ENCODE peak calls at places on chromosome 13, in seven cellular contexts. One of them, this sample, is unnamed.
A peak's percentile ranks its signal among the peaks of the same experiment; 100 is the strongest.

GRCh38 chr13:98142427-98143156 is at the start of gene FARP1:
- DNase-seq in astrocyte of the spinal cord: peak; percentile 66
- DNase-seq in GM23338: peak; percentile 89
- DNase-seq in fibroblast of mammary gland: peak; percentile 45
- DNase-seq in NCI-H69: peak; percentile 97
- DNase-seq in C1 segment of cervical spinal cord: peak; percentile 39
- DNase-seq in effector memory CD4-positive, alpha-beta T cell: no peak
- DNase-seq in this sample: no peak

GRCh38 chr13:113654175-113654560 is 3.8 kb downstream of the ATP4B start:
- DNase-seq in GM23338: no peak
- DNase-seq in C1 segment of cervical spinal cord: no peak
- DNase-seq in fibroblast of mammary gland: no peak
- DNase-seq in effector memory CD4-positive, alpha-beta T cell: no peak
- DNase-seq in astrocyte of the spinal cord: no peak
- DNase-seq in NCI-H69: peak; percentile 46
- DNase-seq in this sample: no peak

GRCh38 chr13:71672527-71672926 is 194.5 kb downstream of the DACH1 start:
- DNase-seq in C1 segment of cervical spinal cord: no peak
- DNase-seq in effector memory CD4-positive, alpha-beta T cell: no peak
- DNase-seq in GM23338: peak; percentile 46
- DNase-seq in fibroblast of mammary gland: no peak
- DNase-seq in NCI-H69: peak; percentile 44
- DNase-seq in astrocyte of the spinal cord: no peak
- DNase-seq in this sample: no peak

GRCh38 chr13:38850868-38851626 is 139.6 kb downstream of the STOML3 start:
- DNase-seq in GM23338: no peak
- DNase-seq in NCI-H69: peak; percentile 14
- DNase-seq in C1 segment of cervical spinal cord: no peak
- DNase-seq in astrocyte of the spinal cord: no peak
- DNase-seq in effector memory CD4-positive, alpha-beta T cell: no peak
- DNase-seq in fibroblast of mammary gland: no peak
- DNase-seq in this sample: no peak

GRCh38 chr13:90808838-90809237 is 538.6 kb upstream of the MIR17HG start:
- DNase-seq in GM23338: no peak
- DNase-seq in NCI-H69: no peak
- DNase-seq in fibroblast of mammary gland: no peak
- DNase-seq in C1 segment of cervical spinal cord: no peak
- DNase-seq in astrocyte of the spinal cord: no peak
- DNase-seq in effector memory CD4-positive, alpha-beta T cell: no peak
- DNase-seq in this sample: no peak

GRCh38 chr13:97231118-97231831 is 9.1 kb downstream of the MBNL2 start:
- DNase-seq in effector memory CD4-positive, alpha-beta T cell: no peak
- DNase-seq in fibroblast of mammary gland: no peak
- DNase-seq in C1 segment of cervical spinal cord: no peak
- DNase-seq in astrocyte of the spinal cord: no peak
- DNase-seq in NCI-H69: no peak
- DNase-seq in GM23338: no peak
- DNase-seq in this sample: no peak

GRCh38 chr13:39910041-39910440 is 254.6 kb downstream of the COG6 start:
- DNase-seq in C1 segment of cervical spinal cord: no peak
- DNase-seq in GM23338: no peak
- DNase-seq in astrocyte of the spinal cord: no peak
- DNase-seq in effector memory CD4-positive, alpha-beta T cell: no peak
- DNase-seq in fibroblast of mammary gland: no peak
- DNase-seq in NCI-H69: no peak
- DNase-seq in this sample: no peak

GRCh38 chr13:75445717-75446529 is 36.0 kb downstream of the TBC1D4 start:
- DNase-seq in GM23338: no peak
- DNase-seq in fibroblast of mammary gland: peak; percentile 36
- DNase-seq in effector memory CD4-positive, alpha-beta T cell: no peak
- DNase-seq in C1 segment of cervical spinal cord: no peak
- DNase-seq in NCI-H69: no peak
- DNase-seq in astrocyte of the spinal cord: no peak
- DNase-seq in this sample: no peak

GRCh38 chr13:96551540-96551939 is 442.7 kb downstream of the OXGR1 start:
- DNase-seq in C1 segment of cervical spinal cord: no peak
- DNase-seq in effector memory CD4-positive, alpha-beta T cell: no peak
- DNase-seq in fibroblast of mammary gland: no peak
- DNase-seq in GM23338: peak; percentile 17
- DNase-seq in astrocyte of the spinal cord: no peak
- DNase-seq in NCI-H69: peak; percentile 26
- DNase-seq in this sample: no peak

GRCh38 chr13:77390391-77390790 is 63.5 kb upstream of the MYCBP2 start:
- DNase-seq in C1 segment of cervical spinal cord: no peak
- DNase-seq in NCI-H69: peak; percentile 5
- DNase-seq in effector memory CD4-positive, alpha-beta T cell: no peak
- DNase-seq in GM23338: no peak
- DNase-seq in astrocyte of the spinal cord: no peak
- DNase-seq in fibroblast of mammary gland: peak; percentile 38
- DNase-seq in this sample: no peak

GRCh38 chr13:89514534-89515312 is 1832.8 kb upstream of the MIR17HG start:
- DNase-seq in GM23338: peak; percentile 76
- DNase-seq in astrocyte of the spinal cord: peak; percentile 73
- DNase-seq in NCI-H69: peak; percentile 83
- DNase-seq in effector memory CD4-positive, alpha-beta T cell: no peak
- DNase-seq in fibroblast of mammary gland: peak; percentile 66
- DNase-seq in C1 segment of cervical spinal cord: no peak
- DNase-seq in this sample: peak; percentile 59

GRCh38 chr13:40969169-40969901 is 49.8 kb downstream of the ELF1 start:
- DNase-seq in C1 segment of cervical spinal cord: no peak
- DNase-seq in NCI-H69: no peak
- DNase-seq in effector memory CD4-positive, alpha-beta T cell: no peak
- DNase-seq in astrocyte of the spinal cord: no peak
- DNase-seq in fibroblast of mammary gland: no peak
- DNase-seq in GM23338: no peak
- DNase-seq in this sample: no peak

GRCh38 chr13:65499251-65499650 is 1730.9 kb downstream of the PCDH9 start:
- DNase-seq in fibroblast of mammary gland: peak; percentile 25
- DNase-seq in effector memory CD4-positive, alpha-beta T cell: no peak
- DNase-seq in GM23338: no peak
- DNase-seq in astrocyte of the spinal cord: no peak
- DNase-seq in NCI-H69: no peak
- DNase-seq in C1 segment of cervical spinal cord: no peak
- DNase-seq in this sample: no peak

GRCh38 chr13:80400834-80401450 is 60.0 kb upstream of the SPRY2 start:
- DNase-seq in NCI-H69: no peak
- DNase-seq in fibroblast of mammary gland: no peak
- DNase-seq in GM23338: no peak
- DNase-seq in astrocyte of the spinal cord: no peak
- DNase-seq in effector memory CD4-positive, alpha-beta T cell: no peak
- DNase-seq in C1 segment of cervical spinal cord: no peak
- DNase-seq in this sample: no peak

GRCh38 chr13:71499235-71499634 is 367.8 kb downstream of the DACH1 start:
- DNase-seq in effector memory CD4-positive, alpha-beta T cell: no peak
- DNase-seq in astrocyte of the spinal cord: no peak
- DNase-seq in GM23338: no peak
- DNase-seq in C1 segment of cervical spinal cord: no peak
- DNase-seq in NCI-H69: no peak
- DNase-seq in fibroblast of mammary gland: no peak
- DNase-seq in this sample: no peak

GRCh38 chr13:30172593-30173300 is 134.6 kb downstream of the KATNAL1 start:
- DNase-seq in effector memory CD4-positive, alpha-beta T cell: no peak
- DNase-seq in NCI-H69: no peak
- DNase-seq in astrocyte of the spinal cord: no peak
- DNase-seq in fibroblast of mammary gland: peak; percentile 52
- DNase-seq in C1 segment of cervical spinal cord: no peak
- DNase-seq in GM23338: no peak
- DNase-seq in this sample: no peak

GRCh38 chr13:30159446-30159839 is 147.9 kb downstream of the KATNAL1 start:
- DNase-seq in astrocyte of the spinal cord: peak; percentile 91
- DNase-seq in fibroblast of mammary gland: peak; percentile 94
- DNase-seq in NCI-H69: peak; percentile 19
- DNase-seq in C1 segment of cervical spinal cord: no peak
- DNase-seq in GM23338: no peak
- DNase-seq in effector memory CD4-positive, alpha-beta T cell: no peak
- DNase-seq in this sample: peak; percentile 82

GRCh38 chr13:113929628-113930615 is 44.0 kb downstream of the C13orf46 start:
- DNase-seq in C1 segment of cervical spinal cord: no peak
- DNase-seq in NCI-H69: no peak
- DNase-seq in astrocyte of the spinal cord: no peak
- DNase-seq in effector memory CD4-positive, alpha-beta T cell: no peak
- DNase-seq in fibroblast of mammary gland: no peak
- DNase-seq in GM23338: peak; percentile 23
- DNase-seq in this sample: no peak

GRCh38 chr13:84455143-84455905 is 573.0 kb upstream of the SLITRK1 start:
- DNase-seq in GM23338: peak; percentile 20
- DNase-seq in fibroblast of mammary gland: no peak
- DNase-seq in effector memory CD4-positive, alpha-beta T cell: no peak
- DNase-seq in C1 segment of cervical spinal cord: no peak
- DNase-seq in astrocyte of the spinal cord: no peak
- DNase-seq in NCI-H69: peak; percentile 6
- DNase-seq in this sample: no peak

GRCh38 chr13:110636701-110637201 is 21.4 kb downstream of the NAXD start:
- DNase-seq in NCI-H69: peak; percentile 61
- DNase-seq in effector memory CD4-positive, alpha-beta T cell: no peak
- DNase-seq in fibroblast of mammary gland: no peak
- DNase-seq in C1 segment of cervical spinal cord: no peak
- DNase-seq in GM23338: no peak
- DNase-seq in astrocyte of the spinal cord: no peak
- DNase-seq in this sample: no peak

GRCh38 chr13:102220681-102221228 is 181.1 kb downstream of the FGF14 start:
- DNase-seq in effector memory CD4-positive, alpha-beta T cell: no peak
- DNase-seq in C1 segment of cervical spinal cord: no peak
- DNase-seq in GM23338: no peak
- DNase-seq in NCI-H69: peak; percentile 32
- DNase-seq in fibroblast of mammary gland: no peak
- DNase-seq in astrocyte of the spinal cord: no peak
- DNase-seq in this sample: no peak

GRCh38 chr13:51371768-51372399 is 32.4 kb downstream of the SERPINE3 start:
- DNase-seq in C1 segment of cervical spinal cord: no peak
- DNase-seq in GM23338: no peak
- DNase-seq in NCI-H69: no peak
- DNase-seq in fibroblast of mammary gland: no peak
- DNase-seq in effector memory CD4-positive, alpha-beta T cell: no peak
- DNase-seq in astrocyte of the spinal cord: no peak
- DNase-seq in this sample: no peak

GRCh38 chr13:67880916-67881315 is 650.8 kb upstream of the PCDH9 start:
- DNase-seq in GM23338: no peak
- DNase-seq in fibroblast of mammary gland: no peak
- DNase-seq in NCI-H69: no peak
- DNase-seq in astrocyte of the spinal cord: peak; percentile 8
- DNase-seq in effector memory CD4-positive, alpha-beta T cell: no peak
- DNase-seq in C1 segment of cervical spinal cord: no peak
- DNase-seq in this sample: no peak

GRCh38 chr13:51734786-51735185 is 69.2 kb downstream of the DHRS12 start:
- DNase-seq in NCI-H69: no peak
- DNase-seq in C1 segment of cervical spinal cord: no peak
- DNase-seq in fibroblast of mammary gland: no peak
- DNase-seq in GM23338: no peak
- DNase-seq in astrocyte of the spinal cord: peak; percentile 61
- DNase-seq in effector memory CD4-positive, alpha-beta T cell: no peak
- DNase-seq in this sample: peak; percentile 57

GRCh38 chr13:102729560-102730275 is 34.9 kb upstream of the METTL21C start:
- DNase-seq in C1 segment of cervical spinal cord: no peak
- DNase-seq in fibroblast of mammary gland: peak; percentile 94
- DNase-seq in astrocyte of the spinal cord: peak; percentile 82
- DNase-seq in NCI-H69: peak; percentile 81
- DNase-seq in effector memory CD4-positive, alpha-beta T cell: no peak
- DNase-seq in GM23338: peak; percentile 17
- DNase-seq in this sample: peak; percentile 55

GRCh38 chr13:98014766-98015165 is 61.3 kb downstream of the IPO5 start:
- DNase-seq in astrocyte of the spinal cord: peak; percentile 52
- DNase-seq in GM23338: no peak
- DNase-seq in fibroblast of mammary gland: peak; percentile 79
- DNase-seq in NCI-H69: no peak
- DNase-seq in effector memory CD4-positive, alpha-beta T cell: no peak
- DNase-seq in C1 segment of cervical spinal cord: no peak
- DNase-seq in this sample: no peak

This sample was measured in astrocyte of the cerebellum.